ENCODE peak calls at places on chromosome 20, in seven cellular contexts. One of them, this sample, is unnamed.

GRCh38 chr20:49725694-49726093 is 12.0 kb upstream of the B4GALT5 start:
- DNase-seq in NCI-H1105: no peak
- DNase-seq in HTR-8/SVneo: no peak
- DNase-seq in cardiac fibroblast: no peak
- DNase-seq in natural killer cell: no peak
- DNase-seq in stimulated activated CD8-positive, alpha-beta memory T cell treated with anti-CD3 and anti-CD28 coated beads, Interleukin-15, amount 100 ng/mL, for 48 hours: no peak
- DNase-seq in activated CD4-positive, alpha-beta T cell treated with anti-CD3 and anti-CD28 coated beads, Interleukin-2, amount 50 U/mL, for 48 hours: no peak
- DNase-seq in this sample: no peak

GRCh38 chr20:49505518-49505917 is 23.1 kb upstream of the KCNB1 start:
- DNase-seq in HTR-8/SVneo: no peak
- DNase-seq in natural killer cell: no peak
- DNase-seq in NCI-H1105: peak
- DNase-seq in stimulated activated CD8-positive, alpha-beta memory T cell treated with anti-CD3 and anti-CD28 coated beads, Interleukin-15, amount 100 ng/mL, for 48 hours: no peak
- DNase-seq in activated CD4-positive, alpha-beta T cell treated with anti-CD3 and anti-CD28 coated beads, Interleukin-2, amount 50 U/mL, for 48 hours: no peak
- DNase-seq in cardiac fibroblast: peak
- DNase-seq in this sample: no peak

GRCh38 chr20:13755809-13756208 is 28.9 kb downstream of the ESF1 start:
- DNase-seq in HTR-8/SVneo: no peak
- DNase-seq in NCI-H1105: no peak
- DNase-seq in activated CD4-positive, alpha-beta T cell treated with anti-CD3 and anti-CD28 coated beads, Interleukin-2, amount 50 U/mL, for 48 hours: no peak
- DNase-seq in natural killer cell: no peak
- DNase-seq in stimulated activated CD8-positive, alpha-beta memory T cell treated with anti-CD3 and anti-CD28 coated beads, Interleukin-15, amount 100 ng/mL, for 48 hours: no peak
- DNase-seq in cardiac fibroblast: peak
- DNase-seq in this sample: no peak

GRCh38 chr20:45994761-45995160 is 13.9 kb upstream of the MMP9 start:
- DNase-seq in natural killer cell: no peak
- DNase-seq in cardiac fibroblast: no peak
- DNase-seq in stimulated activated CD8-positive, alpha-beta memory T cell treated with anti-CD3 and anti-CD28 coated beads, Interleukin-15, amount 100 ng/mL, for 48 hours: no peak
- DNase-seq in NCI-H1105: no peak
- DNase-seq in activated CD4-positive, alpha-beta T cell treated with anti-CD3 and anti-CD28 coated beads, Interleukin-2, amount 50 U/mL, for 48 hours: no peak
- DNase-seq in HTR-8/SVneo: no peak
- DNase-seq in this sample: no peak

GRCh38 chr20:25310921-25311728 is 63.2 kb downstream of the PYGB start:
- DNase-seq in natural killer cell: no peak
- DNase-seq in HTR-8/SVneo: no peak
- DNase-seq in stimulated activated CD8-positive, alpha-beta memory T cell treated with anti-CD3 and anti-CD28 coated beads, Interleukin-15, amount 100 ng/mL, for 48 hours: no peak
- DNase-seq in NCI-H1105: no peak
- DNase-seq in cardiac fibroblast: peak
- DNase-seq in activated CD4-positive, alpha-beta T cell treated with anti-CD3 and anti-CD28 coated beads, Interleukin-2, amount 50 U/mL, for 48 hours: no peak
- DNase-seq in this sample: no peak

GRCh38 chr20:43188861-43189613 is 669 bp downstream of the PTPRT start:
- DNase-seq in stimulated activated CD8-positive, alpha-beta memory T cell treated with anti-CD3 and anti-CD28 coated beads, Interleukin-15, amount 100 ng/mL, for 48 hours: no peak
- DNase-seq in NCI-H1105: peak
- DNase-seq in HTR-8/SVneo: no peak
- DNase-seq in activated CD4-positive, alpha-beta T cell treated with anti-CD3 and anti-CD28 coated beads, Interleukin-2, amount 50 U/mL, for 48 hours: no peak
- DNase-seq in cardiac fibroblast: no peak
- DNase-seq in natural killer cell: no peak
- DNase-seq in this sample: no peak

GRCh38 chr20:48463916-48464315 is 363.9 kb downstream of the PREX1 start:
- DNase-seq in HTR-8/SVneo: no peak
- DNase-seq in natural killer cell: no peak
- DNase-seq in stimulated activated CD8-positive, alpha-beta memory T cell treated with anti-CD3 and anti-CD28 coated beads, Interleukin-15, amount 100 ng/mL, for 48 hours: no peak
- DNase-seq in cardiac fibroblast: peak
- DNase-seq in NCI-H1105: no peak
- DNase-seq in activated CD4-positive, alpha-beta T cell treated with anti-CD3 and anti-CD28 coated beads, Interleukin-2, amount 50 U/mL, for 48 hours: no peak
- DNase-seq in this sample: no peak

GRCh38 chr20:8398289-8399051 is 266.4 kb downstream of the PLCB1 start:
- DNase-seq in stimulated activated CD8-positive, alpha-beta memory T cell treated with anti-CD3 and anti-CD28 coated beads, Interleukin-15, amount 100 ng/mL, for 48 hours: no peak
- DNase-seq in HTR-8/SVneo: no peak
- DNase-seq in NCI-H1105: no peak
- DNase-seq in natural killer cell: no peak
- DNase-seq in activated CD4-positive, alpha-beta T cell treated with anti-CD3 and anti-CD28 coated beads, Interleukin-2, amount 50 U/mL, for 48 hours: no peak
- DNase-seq in cardiac fibroblast: no peak
- DNase-seq in this sample: no peak

GRCh38 chr20:25389858-25390537 is 637 bp downstream of the ABHD12 start:
- DNase-seq in stimulated activated CD8-positive, alpha-beta memory T cell treated with anti-CD3 and anti-CD28 coated beads, Interleukin-15, amount 100 ng/mL, for 48 hours: no peak
- DNase-seq in cardiac fibroblast: peak
- DNase-seq in NCI-H1105: peak
- DNase-seq in activated CD4-positive, alpha-beta T cell treated with anti-CD3 and anti-CD28 coated beads, Interleukin-2, amount 50 U/mL, for 48 hours: peak
- DNase-seq in natural killer cell: peak
- DNase-seq in HTR-8/SVneo: no peak
- DNase-seq in this sample: no peak

GRCh38 chr20:38453941-38454340 is 18.7 kb upstream of the RALGAPB start:
- DNase-seq in activated CD4-positive, alpha-beta T cell treated with anti-CD3 and anti-CD28 coated beads, Interleukin-2, amount 50 U/mL, for 48 hours: no peak
- DNase-seq in NCI-H1105: no peak
- DNase-seq in natural killer cell: no peak
- DNase-seq in cardiac fibroblast: no peak
- DNase-seq in stimulated activated CD8-positive, alpha-beta memory T cell treated with anti-CD3 and anti-CD28 coated beads, Interleukin-15, amount 100 ng/mL, for 48 hours: no peak
- DNase-seq in HTR-8/SVneo: no peak
- DNase-seq in this sample: no peak

GRCh38 chr20:58723628-58723984 is 31.0 kb downstream of the NPEPL1 start:
- DNase-seq in HTR-8/SVneo: no peak
- DNase-seq in stimulated activated CD8-positive, alpha-beta memory T cell treated with anti-CD3 and anti-CD28 coated beads, Interleukin-15, amount 100 ng/mL, for 48 hours: no peak
- DNase-seq in natural killer cell: peak
- DNase-seq in activated CD4-positive, alpha-beta T cell treated with anti-CD3 and anti-CD28 coated beads, Interleukin-2, amount 50 U/mL, for 48 hours: no peak
- DNase-seq in NCI-H1105: no peak
- DNase-seq in cardiac fibroblast: no peak
- DNase-seq in this sample: no peak

GRCh38 chr20:8315639-8316573 is 183.8 kb downstream of the PLCB1 start:
- DNase-seq in stimulated activated CD8-positive, alpha-beta memory T cell treated with anti-CD3 and anti-CD28 coated beads, Interleukin-15, amount 100 ng/mL, for 48 hours: no peak
- DNase-seq in NCI-H1105: peak
- DNase-seq in cardiac fibroblast: no peak
- DNase-seq in HTR-8/SVneo: no peak
- DNase-seq in activated CD4-positive, alpha-beta T cell treated with anti-CD3 and anti-CD28 coated beads, Interleukin-2, amount 50 U/mL, for 48 hours: no peak
- DNase-seq in natural killer cell: no peak
- DNase-seq in this sample: no peak

GRCh38 chr20:59560588-59561227 is 43.6 kb upstream of the PHACTR3 start:
- DNase-seq in stimulated activated CD8-positive, alpha-beta memory T cell treated with anti-CD3 and anti-CD28 coated beads, Interleukin-15, amount 100 ng/mL, for 48 hours: no peak
- DNase-seq in cardiac fibroblast: peak
- DNase-seq in activated CD4-positive, alpha-beta T cell treated with anti-CD3 and anti-CD28 coated beads, Interleukin-2, amount 50 U/mL, for 48 hours: no peak
- DNase-seq in HTR-8/SVneo: peak
- DNase-seq in natural killer cell: no peak
- DNase-seq in NCI-H1105: peak
- DNase-seq in this sample: no peak

GRCh38 chr20:6828794-6829423 is 61.4 kb downstream of the BMP2 start:
- DNase-seq in activated CD4-positive, alpha-beta T cell treated with anti-CD3 and anti-CD28 coated beads, Interleukin-2, amount 50 U/mL, for 48 hours: peak
- DNase-seq in NCI-H1105: peak
- DNase-seq in cardiac fibroblast: peak
- DNase-seq in natural killer cell: peak
- DNase-seq in HTR-8/SVneo: peak
- DNase-seq in stimulated activated CD8-positive, alpha-beta memory T cell treated with anti-CD3 and anti-CD28 coated beads, Interleukin-15, amount 100 ng/mL, for 48 hours: peak
- DNase-seq in this sample: peak

GRCh38 chr20:48738399-48739304 is 89.1 kb downstream of the PREX1 start:
- DNase-seq in natural killer cell: peak
- DNase-seq in HTR-8/SVneo: no peak
- DNase-seq in stimulated activated CD8-positive, alpha-beta memory T cell treated with anti-CD3 and anti-CD28 coated beads, Interleukin-15, amount 100 ng/mL, for 48 hours: peak
- DNase-seq in activated CD4-positive, alpha-beta T cell treated with anti-CD3 and anti-CD28 coated beads, Interleukin-2, amount 50 U/mL, for 48 hours: peak
- DNase-seq in NCI-H1105: no peak
- DNase-seq in cardiac fibroblast: no peak
- DNase-seq in this sample: peak

GRCh38 chr20:48797275-48797825 is 30.4 kb downstream of the PREX1 start:
- DNase-seq in cardiac fibroblast: no peak
- DNase-seq in HTR-8/SVneo: no peak
- DNase-seq in NCI-H1105: no peak
- DNase-seq in natural killer cell: no peak
- DNase-seq in stimulated activated CD8-positive, alpha-beta memory T cell treated with anti-CD3 and anti-CD28 coated beads, Interleukin-15, amount 100 ng/mL, for 48 hours: no peak
- DNase-seq in activated CD4-positive, alpha-beta T cell treated with anti-CD3 and anti-CD28 coated beads, Interleukin-2, amount 50 U/mL, for 48 hours: no peak
- DNase-seq in this sample: no peak

GRCh38 chr20:50281831-50282591 is 91.4 kb downstream of the CEBPB start:
- DNase-seq in stimulated activated CD8-positive, alpha-beta memory T cell treated with anti-CD3 and anti-CD28 coated beads, Interleukin-15, amount 100 ng/mL, for 48 hours: no peak
- DNase-seq in HTR-8/SVneo: no peak
- DNase-seq in NCI-H1105: no peak
- DNase-seq in cardiac fibroblast: no peak
- DNase-seq in natural killer cell: no peak
- DNase-seq in activated CD4-positive, alpha-beta T cell treated with anti-CD3 and anti-CD28 coated beads, Interleukin-2, amount 50 U/mL, for 48 hours: peak
- DNase-seq in this sample: no peak

GRCh38 chr20:34580588-34580940 is 22.0 kb downstream of the MAP1LC3A start:
- DNase-seq in HTR-8/SVneo: no peak
- DNase-seq in activated CD4-positive, alpha-beta T cell treated with anti-CD3 and anti-CD28 coated beads, Interleukin-2, amount 50 U/mL, for 48 hours: no peak
- DNase-seq in cardiac fibroblast: no peak
- DNase-seq in stimulated activated CD8-positive, alpha-beta memory T cell treated with anti-CD3 and anti-CD28 coated beads, Interleukin-15, amount 100 ng/mL, for 48 hours: no peak
- DNase-seq in NCI-H1105: no peak
- DNase-seq in natural killer cell: no peak
- DNase-seq in this sample: no peak

GRCh38 chr20:2163757-2164156 is 62.1 kb downstream of the STK35 start:
- DNase-seq in cardiac fibroblast: no peak
- DNase-seq in NCI-H1105: no peak
- DNase-seq in HTR-8/SVneo: no peak
- DNase-seq in stimulated activated CD8-positive, alpha-beta memory T cell treated with anti-CD3 and anti-CD28 coated beads, Interleukin-15, amount 100 ng/mL, for 48 hours: no peak
- DNase-seq in activated CD4-positive, alpha-beta T cell treated with anti-CD3 and anti-CD28 coated beads, Interleukin-2, amount 50 U/mL, for 48 hours: no peak
- DNase-seq in natural killer cell: no peak
- DNase-seq in this sample: no peak

GRCh38 chr20:58923117-58923712 is 57.8 kb upstream of the NELFCD start:
- DNase-seq in cardiac fibroblast: no peak
- DNase-seq in natural killer cell: no peak
- DNase-seq in HTR-8/SVneo: no peak
- DNase-seq in stimulated activated CD8-positive, alpha-beta memory T cell treated with anti-CD3 and anti-CD28 coated beads, Interleukin-15, amount 100 ng/mL, for 48 hours: no peak
- DNase-seq in NCI-H1105: no peak
- DNase-seq in activated CD4-positive, alpha-beta T cell treated with anti-CD3 and anti-CD28 coated beads, Interleukin-2, amount 50 U/mL, for 48 hours: no peak
- DNase-seq in this sample: no peak

GRCh38 chr20:10848810-10849370 is 175.1 kb upstream of the JAG1 start:
- DNase-seq in cardiac fibroblast: peak
- DNase-seq in natural killer cell: no peak
- DNase-seq in activated CD4-positive, alpha-beta T cell treated with anti-CD3 and anti-CD28 coated beads, Interleukin-2, amount 50 U/mL, for 48 hours: no peak
- DNase-seq in HTR-8/SVneo: peak
- DNase-seq in NCI-H1105: no peak
- DNase-seq in stimulated activated CD8-positive, alpha-beta memory T cell treated with anti-CD3 and anti-CD28 coated beads, Interleukin-15, amount 100 ng/mL, for 48 hours: no peak
- DNase-seq in this sample: no peak

GRCh38 chr20:51500311-51500710 is 42.2 kb downstream of the NFATC2 start:
- DNase-seq in natural killer cell: peak
- DNase-seq in NCI-H1105: no peak
- DNase-seq in stimulated activated CD8-positive, alpha-beta memory T cell treated with anti-CD3 and anti-CD28 coated beads, Interleukin-15, amount 100 ng/mL, for 48 hours: peak
- DNase-seq in activated CD4-positive, alpha-beta T cell treated with anti-CD3 and anti-CD28 coated beads, Interleukin-2, amount 50 U/mL, for 48 hours: no peak
- DNase-seq in HTR-8/SVneo: no peak
- DNase-seq in cardiac fibroblast: no peak
- DNase-seq in this sample: no peak

GRCh38 chr20:46021361-46022359 is 7.4 kb upstream of the SLC12A5 start:
- DNase-seq in NCI-H1105: peak
- DNase-seq in cardiac fibroblast: no peak
- DNase-seq in activated CD4-positive, alpha-beta T cell treated with anti-CD3 and anti-CD28 coated beads, Interleukin-2, amount 50 U/mL, for 48 hours: peak
- DNase-seq in stimulated activated CD8-positive, alpha-beta memory T cell treated with anti-CD3 and anti-CD28 coated beads, Interleukin-15, amount 100 ng/mL, for 48 hours: no peak
- DNase-seq in natural killer cell: no peak
- DNase-seq in HTR-8/SVneo: peak
- DNase-seq in this sample: peak

GRCh38 chr20:58169441-58169840 is 59.0 kb downstream of the ANKRD60 start:
- DNase-seq in NCI-H1105: no peak
- DNase-seq in cardiac fibroblast: no peak
- DNase-seq in HTR-8/SVneo: no peak
- DNase-seq in stimulated activated CD8-positive, alpha-beta memory T cell treated with anti-CD3 and anti-CD28 coated beads, Interleukin-15, amount 100 ng/mL, for 48 hours: no peak
- DNase-seq in activated CD4-positive, alpha-beta T cell treated with anti-CD3 and anti-CD28 coated beads, Interleukin-2, amount 50 U/mL, for 48 hours: no peak
- DNase-seq in natural killer cell: no peak
- DNase-seq in this sample: no peak

GRCh38 chr20:57061058-57061900 is 205.2 kb downstream of the BMP7 start:
- DNase-seq in natural killer cell: no peak
- DNase-seq in cardiac fibroblast: peak
- DNase-seq in NCI-H1105: peak
- DNase-seq in stimulated activated CD8-positive, alpha-beta memory T cell treated with anti-CD3 and anti-CD28 coated beads, Interleukin-15, amount 100 ng/mL, for 48 hours: no peak
- DNase-seq in HTR-8/SVneo: peak
- DNase-seq in activated CD4-positive, alpha-beta T cell treated with anti-CD3 and anti-CD28 coated beads, Interleukin-2, amount 50 U/mL, for 48 hours: no peak
- DNase-seq in this sample: no peak

GRCh38 chr20:20271277-20271676 is 96.6 kb upstream of the INSM1 start:
- DNase-seq in HTR-8/SVneo: no peak
- DNase-seq in NCI-H1105: no peak
- DNase-seq in stimulated activated CD8-positive, alpha-beta memory T cell treated with anti-CD3 and anti-CD28 coated beads, Interleukin-15, amount 100 ng/mL, for 48 hours: no peak
- DNase-seq in cardiac fibroblast: no peak
- DNase-seq in natural killer cell: no peak
- DNase-seq in activated CD4-positive, alpha-beta T cell treated with anti-CD3 and anti-CD28 coated beads, Interleukin-2, amount 50 U/mL, for 48 hours: no peak
- DNase-seq in this sample: no peak

GRCh38 chr20:11901127-11901526 is 16.6 kb upstream of the BTBD3 start:
- DNase-seq in cardiac fibroblast: peak
- DNase-seq in HTR-8/SVneo: peak
- DNase-seq in activated CD4-positive, alpha-beta T cell treated with anti-CD3 and anti-CD28 coated beads, Interleukin-2, amount 50 U/mL, for 48 hours: no peak
- DNase-seq in stimulated activated CD8-positive, alpha-beta memory T cell treated with anti-CD3 and anti-CD28 coated beads, Interleukin-15, amount 100 ng/mL, for 48 hours: no peak
- DNase-seq in natural killer cell: no peak
- DNase-seq in NCI-H1105: no peak
- DNase-seq in this sample: no peak

GRCh38 chr20:9838378-9839295 is at the start of gene PAK5:
- DNase-seq in cardiac fibroblast: peak
- DNase-seq in HTR-8/SVneo: peak
- DNase-seq in natural killer cell: no peak
- DNase-seq in NCI-H1105: peak
- DNase-seq in activated CD4-positive, alpha-beta T cell treated with anti-CD3 and anti-CD28 coated beads, Interleukin-2, amount 50 U/mL, for 48 hours: no peak
- DNase-seq in stimulated activated CD8-positive, alpha-beta memory T cell treated with anti-CD3 and anti-CD28 coated beads, Interleukin-15, amount 100 ng/mL, for 48 hours: no peak
- DNase-seq in this sample: no peak

GRCh38 chr20:63686492-63687321 is 9.7 kb upstream of the TNFRSF6B start:
- DNase-seq in natural killer cell: no peak
- DNase-seq in cardiac fibroblast: peak
- DNase-seq in stimulated activated CD8-positive, alpha-beta memory T cell treated with anti-CD3 and anti-CD28 coated beads, Interleukin-15, amount 100 ng/mL, for 48 hours: no peak
- DNase-seq in activated CD4-positive, alpha-beta T cell treated with anti-CD3 and anti-CD28 coated beads, Interleukin-2, amount 50 U/mL, for 48 hours: peak
- DNase-seq in HTR-8/SVneo: peak
- DNase-seq in NCI-H1105: no peak
- DNase-seq in this sample: no peak

GRCh38 chr20:25039697-25040437 is 18.1 kb downstream of the ACSS1 start:
- DNase-seq in NCI-H1105: peak
- DNase-seq in activated CD4-positive, alpha-beta T cell treated with anti-CD3 and anti-CD28 coated beads, Interleukin-2, amount 50 U/mL, for 48 hours: no peak
- DNase-seq in natural killer cell: no peak
- DNase-seq in HTR-8/SVneo: no peak
- DNase-seq in stimulated activated CD8-positive, alpha-beta memory T cell treated with anti-CD3 and anti-CD28 coated beads, Interleukin-15, amount 100 ng/mL, for 48 hours: no peak
- DNase-seq in cardiac fibroblast: peak
- DNase-seq in this sample: no peak

GRCh38 chr20:11711214-11711613 is 206.5 kb upstream of the BTBD3 start:
- DNase-seq in HTR-8/SVneo: no peak
- DNase-seq in NCI-H1105: no peak
- DNase-seq in natural killer cell: no peak
- DNase-seq in cardiac fibroblast: no peak
- DNase-seq in stimulated activated CD8-positive, alpha-beta memory T cell treated with anti-CD3 and anti-CD28 coated beads, Interleukin-15, amount 100 ng/mL, for 48 hours: no peak
- DNase-seq in activated CD4-positive, alpha-beta T cell treated with anti-CD3 and anti-CD28 coated beads, Interleukin-2, amount 50 U/mL, for 48 hours: no peak
- DNase-seq in this sample: no peak

GRCh38 chr20:59645761-59646171 is 41.4 kb downstream of the PHACTR3 start:
- DNase-seq in natural killer cell: no peak
- DNase-seq in NCI-H1105: no peak
- DNase-seq in stimulated activated CD8-positive, alpha-beta memory T cell treated with anti-CD3 and anti-CD28 coated beads, Interleukin-15, amount 100 ng/mL, for 48 hours: no peak
- DNase-seq in cardiac fibroblast: no peak
- DNase-seq in HTR-8/SVneo: no peak
- DNase-seq in activated CD4-positive, alpha-beta T cell treated with anti-CD3 and anti-CD28 coated beads, Interleukin-2, amount 50 U/mL, for 48 hours: no peak
- DNase-seq in this sample: no peak

This sample was measured in stimulated activated CD4-positive, alpha-beta T cell treated with anti-CD3 and anti-CD28 coated beads, Interleukin-2, amount 100 ng/mL, for 48 hours.